ENCODE peak calls at places on chromosomes 12 and 14, in four cellular contexts. K is HCT116, Z is HepG2, B is K562. S is an unnamed sample.

GRCh38 chr12:461425-461824 is 1.7 kb downstream of the B4GALNT3 start:
- DNase-seq in K (no peak), B (no peak), Z (peak), S (no peak)

GRCh38 chr12:119990382-119990874 is 1.4 kb downstream of the BICDL1 start:
- DNase-seq in Z (no peak), B (no peak), K (no peak), S (no peak)

GRCh38 chr14:68408680-68409079 is 384.2 kb downstream of the ZFP36L1 start:
- DNase-seq in K (no peak), B (no peak), Z (no peak), S (no peak)

GRCh38 chr12:43586646-43587245 is 34.7 kb upstream of the ADAMTS20 start:
- DNase-seq in K (no peak), B (no peak), Z (no peak), S (no peak)

GRCh38 chr14:92441751-92442477 is 71.7 kb upstream of the RIN3 start:
- DNase-seq in Z (no peak), B (no peak), K (no peak), S (no peak)

GRCh38 chr14:103123634-103124500 is 606 bp downstream of the TNFAIP2 start:
- DNase-seq in Z (no peak), K (no peak), B (peak), S (no peak)

GRCh38 chr12:110677206-110677911 is 11.6 kb downstream of the HVCN1 start:
- DNase-seq in K (no peak), Z (no peak), B (no peak), S (no peak)

GRCh38 chr14:93973607-93974006 is 2.8 kb downstream of the ASB2 start:
- DNase-seq in B (no peak), Z (no peak), K (no peak), S (no peak)

GRCh38 chr12:66210840-66211239 is 21.8 kb downstream of the IRAK3 start:
- DNase-seq in K (no peak), B (no peak), Z (no peak), S (no peak)

GRCh38 chr12:8483081-8483479 is 27.3 kb downstream of the CLEC6A start:
- DNase-seq in K (no peak), Z (no peak), B (no peak), S (no peak)

DNA sequence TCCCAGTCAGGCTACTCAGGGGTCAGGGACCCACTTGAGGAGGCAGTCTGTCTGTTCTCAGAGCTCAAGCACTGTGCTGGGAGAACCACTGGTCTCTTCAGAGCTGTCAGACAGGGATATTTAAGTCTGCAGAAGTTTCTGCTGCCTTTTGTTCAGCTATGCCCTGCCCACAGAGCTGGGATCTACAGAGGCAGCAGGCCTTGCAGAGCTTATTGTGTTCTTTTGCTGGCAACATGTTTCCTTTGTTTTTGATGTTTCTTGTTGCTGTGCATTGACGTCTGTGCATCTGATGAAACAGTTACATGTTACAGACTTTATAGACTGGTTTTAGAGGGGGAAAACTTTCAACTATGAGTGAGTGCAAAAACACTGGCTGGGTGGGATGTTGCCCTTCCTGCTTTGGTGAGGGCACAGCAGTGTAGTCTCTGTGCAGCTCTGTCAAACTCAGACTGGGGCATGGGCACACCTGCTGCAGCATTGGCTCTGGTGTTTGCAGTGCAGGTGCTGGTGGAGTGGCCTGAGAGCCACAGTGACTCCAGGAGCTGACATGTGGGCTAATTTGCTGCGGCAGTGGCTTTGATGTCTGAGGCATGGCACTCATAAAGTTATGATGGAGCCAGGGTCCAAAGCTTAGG is 26.8 kb downstream of the CLEC6A start:
- DNase-seq in B (no peak), K (no peak), Z (no peak), S (no peak)
- TF ChIP-seq SIN3A in B (no peak), K (no peak), Z (no peak), S (no peak)

DNA sequence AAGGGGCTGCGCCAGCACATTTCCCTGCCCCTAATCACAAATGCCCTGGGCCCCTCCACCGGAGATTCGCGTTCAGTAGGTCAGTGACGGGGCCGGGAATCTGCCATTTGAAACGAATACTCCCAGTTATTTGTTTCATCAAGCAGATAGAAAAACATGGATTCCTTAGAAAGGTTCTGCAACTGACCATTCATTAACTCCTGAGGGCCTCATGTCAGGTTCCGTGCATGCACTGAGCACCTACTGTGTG is 25.6 kb upstream of the UBC start:
- DNase-seq in Z (no peak), K (no peak), B (no peak), S (no peak)
- TF ChIP-seq REST in Z (no peak), K (no peak), B (no peak), S (no peak)

DNA sequence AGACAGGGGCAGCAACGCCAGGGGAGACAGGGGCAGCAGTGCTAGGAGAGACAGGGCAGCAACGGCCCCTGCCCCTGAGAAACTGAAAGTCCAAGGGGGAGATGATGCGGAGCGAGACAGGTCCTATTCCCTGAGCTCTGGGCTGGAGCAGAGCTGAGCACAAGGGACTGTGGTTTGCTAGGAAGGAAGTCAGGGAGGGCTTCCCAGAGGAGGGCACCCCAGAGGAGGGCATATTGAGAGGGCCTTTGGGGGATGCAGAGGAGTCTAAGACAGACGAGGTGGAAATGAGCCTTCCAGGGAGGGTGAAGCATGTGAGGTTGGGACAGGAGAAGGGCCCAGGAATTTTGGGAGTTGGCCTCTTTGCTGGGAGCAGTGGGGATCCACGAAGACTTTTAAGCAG is 52.1 kb upstream of the BEGAIN start:
- DNase-seq in K (no peak), B (no peak), Z (no peak), S (no peak)
- TF ChIP-seq TCF7L2 in K (no peak), B (no peak), Z (no peak), S (no peak)

GRCh38 chr12:124091835-124092234 is 118.8 kb downstream of the ZNF664 start:
- DNase-seq in B (no peak), Z (no peak), K (no peak), S (no peak)

GRCh38 chr12:124094733-124095132 is 121.7 kb downstream of the ZNF664 start:
- DNase-seq in K (no peak), Z (no peak), B (no peak), S (no peak)

GRCh38 chr12:124096109-124096508 is 123.1 kb downstream of the ZNF664 start:
- DNase-seq in Z (no peak), K (no peak), B (no peak), S (no peak)

GRCh38 chr12:124093297-124093696 is 120.3 kb downstream of the ZNF664 start:
- DNase-seq in Z (no peak), B (no peak), K (no peak), S (no peak)

GRCh38 chr12:124094188-124094587 is 121.2 kb downstream of the ZNF664 start:
- DNase-seq in B (no peak), Z (no peak), K (no peak), S (no peak)
- TF ChIP-seq SIN3A in B (no peak), Z (no peak), K (no peak), S (no peak)

GRCh38 chr12:32230607-32230982 is 123.9 kb downstream of the BICD1 start:
- DNase-seq in Z (no peak), K (no peak), B (no peak), S (no peak)

GRCh38 chr12:32226768-32227167 is 120.1 kb downstream of the BICD1 start:
- DNase-seq in B (no peak), Z (no peak), K (no peak), S (no peak)

GRCh38 chr12:32235251-32235650 is 128.6 kb downstream of the BICD1 start:
- DNase-seq in K (no peak), Z (no peak), B (no peak), S (no peak)

GRCh38 chr12:32233568-32233967 is 126.9 kb downstream of the BICD1 start:
- DNase-seq in B (no peak), K (no peak), Z (no peak), S (no peak)

GRCh38 chr12:32229971-32230606 is 123.4 kb downstream of the BICD1 start:
- DNase-seq in Z (no peak), K (no peak), B (no peak), S (no peak)
- TF ChIP-seq REST in Z (no peak), K (no peak), B (no peak), S (no peak)